ENCODE peak calls at places on chromosomes 11 and 22, in six cellular contexts. F, Q, V, B, O and E are unnamed samples.
A peak's percentile ranks its signal among the peaks of the same experiment; 100 is the strongest.

GRCh38 chr11:31417357-31417756 is 47.7 kb downstream of the DNAJC24 start:
- DNase-seq in F (no peak), Q (no peak), V (no peak), B (no peak), O (no peak), E (no peak)

GRCh38 chr11:126442523-126442922 is 87.0 kb downstream of the ST3GAL4 start:
- DNase-seq in F (no peak), Q (peak; percentile 81), V (no peak), B (no peak), O (no peak), E (no peak)

GRCh38 chr22:22182990-22183264 is 61.7 kb upstream of the VPREB1 start:
- DNase-seq in F (no peak), Q (no peak), V (no peak), B (no peak), O (no peak), E (no peak)

GRCh38 chr11:102420547-102420946 is 32.0 kb downstream of the TMEM123 start:
- DNase-seq in F (no peak), Q (no peak), V (no peak), B (no peak), O (no peak), E (peak; percentile 18)

GRCh38 chr22:30755760-30756124 is 61.1 kb downstream of the OSBP2 start:
- DNase-seq in F (no peak), Q (no peak), V (no peak), B (no peak), O (no peak), E (no peak)

GRCh38 chr11:12448131-12448939 is 71.0 kb downstream of the PARVA start:
- DNase-seq in F (no peak), Q (no peak), V (no peak), B (no peak), O (no peak), E (no peak)

GRCh38 chr11:111918390-111919256 is at the start of gene C11orf52:
- DNase-seq in F (peak; percentile 92), Q (peak; percentile 88), V (no peak), B (no peak), O (no peak), E (peak; percentile 51)

GRCh38 chr11:90423378-90423777 is 200.5 kb upstream of the CHORDC1 start:
- DNase-seq in F (no peak), Q (no peak), V (no peak), B (peak; percentile 3), O (no peak), E (no peak)

GRCh38 chr11:112100457-112100856 is 13.8 kb downstream of the SDHD start:
- DNase-seq in F (peak; percentile 55), Q (no peak), V (no peak), B (no peak), O (no peak), E (no peak)

GRCh38 chr11:95503047-95503446 is 272.0 kb upstream of the SESN3 start:
- DNase-seq in F (no peak), Q (no peak), V (no peak), B (no peak), O (no peak), E (no peak)

GRCh38 chr11:18548001-18548400 is 21.3 kb upstream of the TSG101 start:
- DNase-seq in F (no peak), Q (no peak), V (no peak), B (no peak), O (no peak), E (no peak)

GRCh38 chr11:73194034-73194507 is 24.0 kb upstream of the P2RY2 start:
- DNase-seq in F (peak; percentile 39), Q (no peak), V (no peak), B (no peak), O (peak; percentile 4), E (no peak)

GRCh38 chr11:75802913-75803820 is 11.8 kb upstream of the UVRAG start:
- DNase-seq in F (peak; percentile 75), Q (peak; percentile 55), V (peak; percentile 83), B (peak; percentile 75), O (peak; percentile 85), E (peak; percentile 80)

GRCh38 chr11:12269104-12269441 is 108.3 kb upstream of the PARVA start:
- DNase-seq in F (no peak), Q (no peak), V (no peak), B (no peak), O (peak; percentile 48), E (no peak)